ENCODE peak calls at places on chromosomes 4 and X, in four cellular contexts. J is cortex of kidney, M is ovary, B is activated T-cell treated with anti-CD3 and anti-CD28 coated beads for 48 hours. D is an unnamed sample.

GRCh38 chrX:3638280-3638873 is 75.1 kb downstream of the PRKX start:
- DNase-seq in B (no peak), M (peak; percentile 42), J (no peak), D (peak; percentile 19)

GRCh38 chr4:65719635-65720034 is 49.3 kb upstream of the EPHA5 start:
- DNase-seq in M (no peak), J (no peak), B (no peak), D (no peak)

GRCh38 chrX:51047950-51048349 is 137.4 kb downstream of the BMP15 start:
- DNase-seq in J (no peak), B (no peak), M (no peak), D (no peak)

GRCh38 chr4:61619528-61619927 is 419.4 kb downstream of the ADGRL3 start:
- DNase-seq in B (no peak), J (no peak), M (no peak), D (no peak)

GRCh38 chr4:23710298-23710697 is 179.5 kb downstream of the PPARGC1A start:
- DNase-seq in B (no peak), M (no peak), J (no peak), D (no peak)

GRCh38 chr4:39698424-39699009 is 581 bp downstream of the UBE2K start:
- DNase-seq in M (peak; percentile 69), B (peak; percentile 37), J (no peak), D (peak; percentile 48)

GRCh38 chrX:7889680-7890079 is 37.5 kb downstream of the PNPLA4 start:
- DNase-seq in B (no peak), J (no peak), M (no peak), D (no peak)

GRCh38 chr4:38489924-38490639 is 173.9 kb upstream of the KLF3 start:
- DNase-seq in J (no peak), M (no peak), B (no peak), D (no peak)

GRCh38 chr4:109094061-109094460 is 208.4 kb downstream of the COL25A1 start:
- DNase-seq in J (no peak), B (no peak), M (no peak), D (no peak)

GRCh38 chr4:173513651-173514050 is 16.4 kb downstream of the HAND2 start:
- DNase-seq in M (no peak), B (no peak), J (no peak), D (no peak)

GRCh38 chrX:97563531-97564133 is 679.9 kb downstream of the RPA4 start:
- DNase-seq in J (no peak), M (peak; percentile 43), B (peak; percentile 1), D (peak; percentile 40)

D was measured in uterus.